ENCODE peak calls at places on chromosomes 3 and 15, in four cellular contexts. Y is right lobe of liver, J is psoas muscle, L is lower lobe of right lung. P is an unnamed sample. For H3K27me3, H3K36me3 and H3K4me1, the result is how much of the 10 kb centered on the place peaks cover.

GRCh38 chr3:130849111-130849552 is 44.8 kb upstream of the ATP2C1 start:
- DNase-seq in J (peak), L (peak), Y (no peak), P (no peak)

GRCh38 chr3:38646630-38647029 is 2.9 kb downstream of the SCN5A start:
- DNase-seq in J (no peak), Y (no peak), L (no peak), P (no peak)

GRCh38 chr3:114685053-114685630 is 391.3 kb downstream of the TIGIT start:
- DNase-seq in L (no peak), Y (no peak), J (no peak), P (no peak)

GRCh38 chr3:111594205-111594604 is 941 bp downstream of the ZBED2 start:
- DNase-seq in L (no peak), Y (no peak), J (no peak), P (no peak)

GRCh38 chr3:108150200-108150599 is 59.4 kb upstream of the CD47 start:
- DNase-seq in L (no peak), Y (no peak), J (no peak), P (no peak)

GRCh38 chr3:149042766-149043386 is 43.5 kb downstream of the HLTF start:
- DNase-seq in J (no peak), Y (no peak), L (no peak), P (no peak)

GRCh38 chr3:177591371-177591770 is 394.1 kb upstream of the TBL1XR1 start:
- DNase-seq in J (no peak), L (peak), Y (no peak), P (peak)

GRCh38 chr3:66598168-66598567 is 97.3 kb upstream of the LRIG1 start:
- DNase-seq in Y (no peak), J (no peak), L (no peak), P (peak)

GRCh38 chr15:78681306-78682012 is 40.4 kb upstream of the CHRNB4 start:
- DNase-seq in Y (no peak), J (no peak), L (no peak), P (no peak)

GRCh38 chr3:194632983-194633348 is 253 bp downstream of the TMEM44 start:
- DNase-seq in J (peak), L (peak), Y (peak), P (no peak)

GRCh38 chr3:138948371-138949001 is 1.5 kb downstream of the FOXL2NB start:
- DNase-seq in Y (no peak), J (no peak), L (no peak), P (no peak)
- H3K27me3 ChIP-seq in Y (under half), J (half or more), L (half or more), P (half or more)

GRCh38 chr3:12985148-12985547 is 88.1 kb downstream of the IQSEC1 start:
- DNase-seq in L (no peak), Y (no peak), J (no peak), P (no peak)

GRCh38 chr3:12983326-12983725 is 89.9 kb downstream of the IQSEC1 start:
- DNase-seq in J (no peak), Y (no peak), L (no peak), P (no peak)

GRCh38 chr3:12986031-12986430 is 87.2 kb downstream of the IQSEC1 start:
- DNase-seq in J (no peak), L (no peak), Y (no peak), P (no peak)

GRCh38 chr3:12982619-12983101 is 90.6 kb downstream of the IQSEC1 start:
- DNase-seq in J (no peak), L (no peak), Y (no peak), P (no peak)

GRCh38 chr3:12984023-12984823 is 89.0 kb downstream of the IQSEC1 start:
- DNase-seq in L (no peak), Y (no peak), J (peak), P (peak)
- H3K36me3 ChIP-seq in L (under half), Y (under half), J (under half), P (under half)

GRCh38 chr3:197706658-197707057 is 30.0 kb downstream of the RUBCN start:
- DNase-seq in L (no peak), Y (no peak), J (no peak), P (no peak)

GRCh38 chr3:197709135-197709534 is 27.6 kb downstream of the RUBCN start:
- DNase-seq in J (no peak), Y (no peak), L (no peak), P (no peak)

GRCh38 chr3:197714251-197714650 is 22.5 kb downstream of the RUBCN start:
- DNase-seq in J (no peak), Y (no peak), L (no peak), P (no peak)

GRCh38 chr3:197713477-197713822 is 23.3 kb downstream of the RUBCN start:
- DNase-seq in Y (no peak), J (no peak), L (no peak), P (no peak)

DNA sequence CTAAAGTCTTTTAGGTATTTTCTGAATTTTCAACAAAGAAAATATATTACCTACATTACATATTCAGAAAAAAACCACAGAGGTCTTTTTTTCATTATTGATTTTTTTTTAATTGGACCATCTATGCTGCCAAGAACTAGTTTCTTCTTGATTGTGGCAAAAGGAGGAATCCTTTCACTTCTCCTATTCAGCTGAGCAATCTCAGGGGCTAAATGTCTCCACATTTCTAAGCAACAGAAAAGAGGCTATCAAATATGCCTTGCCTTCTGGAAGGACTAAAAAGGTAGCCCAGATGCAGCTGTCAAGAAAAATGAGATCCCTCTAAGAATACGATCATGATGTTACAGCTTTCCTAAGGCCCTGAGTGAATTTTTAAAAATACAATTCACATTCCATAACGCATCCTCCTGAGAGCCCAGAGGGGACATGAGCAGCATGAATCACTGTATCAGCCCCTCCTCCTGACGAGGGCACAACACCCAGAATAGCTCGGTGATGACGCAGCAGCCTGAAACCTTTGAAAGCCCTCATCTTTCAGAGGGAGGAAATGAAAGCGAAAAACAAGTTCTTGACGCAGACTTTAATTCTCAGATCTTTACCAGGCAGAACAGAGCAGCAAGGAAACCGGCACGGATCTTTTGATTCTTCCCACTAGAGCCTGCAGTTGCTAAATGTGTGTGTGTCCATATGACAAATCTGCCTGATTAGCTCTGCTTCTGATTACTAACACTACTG is 24.6 kb downstream of the RUBCN start:
- DNase-seq in J (peak), L (peak), Y (peak), P (peak)
- H3K4me1 ChIP-seq in J (under half), L (under half), Y (under half), P (under half)

DNA sequence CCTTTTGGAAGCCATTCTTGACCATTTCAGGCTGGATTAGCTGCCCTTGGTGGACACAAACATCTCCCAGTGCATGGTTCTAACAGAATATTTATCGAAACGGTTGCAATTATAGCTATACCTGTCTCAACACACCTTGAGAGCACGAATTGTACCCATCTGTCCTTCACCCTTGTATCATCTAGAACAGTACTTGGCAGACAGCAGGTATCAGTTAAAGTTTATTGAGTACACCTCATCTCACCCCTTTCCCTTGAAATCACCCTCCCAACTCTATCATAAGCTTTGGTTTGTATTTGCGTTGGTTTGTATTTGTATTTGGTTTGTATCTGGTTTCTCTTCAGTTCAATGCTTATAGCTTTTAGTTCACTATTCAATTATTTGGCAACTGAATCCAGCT is 12.4 kb downstream of the TSPAN3 start:
- DNase-seq in Y (no peak), L (no peak), J (no peak), P (no peak)
- H3K27me3 ChIP-seq in Y (under half), L (under half), J (under half), P (under half)

DNA sequence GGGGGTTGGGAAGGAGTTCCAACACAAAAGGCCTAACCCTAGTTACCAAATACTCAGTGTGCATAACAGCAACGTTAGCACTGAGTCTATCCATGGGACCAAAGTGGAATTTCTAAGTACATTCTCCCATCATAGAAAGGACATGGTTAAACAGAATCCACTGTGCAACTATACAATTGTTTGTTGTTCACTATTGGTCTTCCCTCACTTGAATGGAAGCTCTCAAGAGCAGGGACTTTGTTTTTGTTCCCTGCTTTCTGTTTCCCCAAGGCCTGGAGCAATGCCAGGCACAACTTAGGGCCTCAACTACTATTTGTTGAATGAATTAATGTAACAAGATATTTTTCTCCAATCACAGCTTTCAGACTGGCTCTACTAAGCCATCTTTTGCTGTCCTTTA is 25.6 kb downstream of the COL8A1 start:
- DNase-seq in L (no peak), Y (no peak), J (no peak), P (no peak)
- H3K36me3 ChIP-seq in L (under half), Y (under half), J (under half), P (under half)

GRCh38 chr3:58035512-58035867 is 27.3 kb downstream of the FLNB start:
- DNase-seq in L (no peak), J (no peak), Y (no peak), P (no peak)
- H3K4me1 ChIP-seq in L (under half), J (under half), Y (under half), P (under half)

DNA sequence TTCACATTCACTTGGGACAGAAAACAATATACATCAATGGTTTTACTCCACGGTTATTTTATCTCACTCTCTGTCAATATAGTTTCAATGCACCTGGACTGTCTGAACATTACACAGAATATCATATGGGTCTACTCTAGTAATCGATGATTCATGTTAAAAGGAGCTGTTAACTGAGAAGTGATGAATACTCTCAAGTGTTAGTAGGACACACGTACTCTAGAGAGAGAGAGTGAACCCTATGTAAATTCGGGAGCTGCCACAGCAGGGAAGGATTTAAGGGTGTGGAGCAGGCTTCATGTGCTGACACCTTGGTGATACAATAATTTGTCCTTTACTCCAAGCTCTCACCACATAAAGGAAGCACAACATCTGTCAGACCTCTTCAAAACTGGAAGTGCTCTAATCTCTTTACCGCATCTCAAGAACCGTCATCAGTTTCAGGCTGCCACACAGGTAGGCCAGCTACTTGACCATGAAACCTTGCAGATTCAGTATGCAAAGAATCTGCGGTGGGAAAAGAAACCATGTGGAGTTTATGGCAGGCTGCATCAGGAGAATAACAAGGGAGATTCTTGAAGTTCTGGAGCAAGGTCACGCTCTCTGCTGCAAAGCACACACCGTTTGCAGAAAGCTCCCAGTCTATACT is 199.2 kb upstream of the TMC3 start:
- DNase-seq in Y (no peak), L (no peak), J (no peak), P (no peak)
- H3K27me3 ChIP-seq in Y (under half), L (under half), J (under half), P (under half)